ENCODE peak calls at places on chromosomes 3 and 15, in four cellular contexts. One of them, this sample, is unnamed.

GRCh38 chr3:13379191-13379830 is 40.8 kb downstream of the NUP210 start:
- DNase-seq in body of pancreas: no peak
- DNase-seq in tibial nerve: no peak
- DNase-seq in esophagus squamous epithelium: no peak
- DNase-seq in this sample: peak; percentile 16

GRCh38 chr15:88187195-88187594 is 69.3 kb downstream of the NTRK3 start:
- DNase-seq in tibial nerve: no peak
- DNase-seq in esophagus squamous epithelium: no peak
- DNase-seq in body of pancreas: no peak
- DNase-seq in this sample: no peak

GRCh38 chr3:187265461-187265955 is 26.0 kb downstream of the MASP1 start:
- DNase-seq in tibial nerve: no peak
- DNase-seq in body of pancreas: no peak
- DNase-seq in esophagus squamous epithelium: no peak
- DNase-seq in this sample: no peak

GRCh38 chr3:126753191-126754160 is 49.4 kb downstream of the CHCHD6 start:
- DNase-seq in esophagus squamous epithelium: no peak
- DNase-seq in body of pancreas: no peak
- DNase-seq in tibial nerve: no peak
- DNase-seq in this sample: no peak

GRCh38 chr3:20736287-20736686 is 550.3 kb upstream of the SGO1 start:
- DNase-seq in tibial nerve: no peak
- DNase-seq in esophagus squamous epithelium: no peak
- DNase-seq in body of pancreas: no peak
- DNase-seq in this sample: no peak

GRCh38 chr3:122661633-122662032 is 19.0 kb upstream of the PARP14 start:
- DNase-seq in esophagus squamous epithelium: no peak
- DNase-seq in tibial nerve: peak; percentile 19
- DNase-seq in body of pancreas: no peak
- DNase-seq in this sample: peak; percentile 19

GRCh38 chr3:24129549-24129948 is 184.5 kb downstream of the NR1D2 start:
- DNase-seq in body of pancreas: no peak
- DNase-seq in tibial nerve: no peak
- DNase-seq in esophagus squamous epithelium: no peak
- DNase-seq in this sample: no peak

GRCh38 chr15:64134322-64134829 is 17.2 kb upstream of the SNX22 start:
- DNase-seq in tibial nerve: no peak
- DNase-seq in esophagus squamous epithelium: no peak
- DNase-seq in body of pancreas: peak; percentile 70
- DNase-seq in this sample: peak; percentile 89

GRCh38 chr3:35965908-35966307 is 326.6 kb downstream of the ARPP21 start:
- DNase-seq in tibial nerve: peak; percentile 17
- DNase-seq in esophagus squamous epithelium: no peak
- DNase-seq in body of pancreas: no peak
- DNase-seq in this sample: no peak

GRCh38 chr3:45012577-45012976 is 13.5 kb upstream of the CLEC3B start:
- DNase-seq in esophagus squamous epithelium: no peak
- DNase-seq in tibial nerve: no peak
- DNase-seq in body of pancreas: no peak
- DNase-seq in this sample: no peak

GRCh38 chr3:47473391-47473790 is 2.4 kb downstream of the SCAP start:
- DNase-seq in esophagus squamous epithelium: no peak
- DNase-seq in tibial nerve: no peak
- DNase-seq in body of pancreas: no peak
- DNase-seq in this sample: peak; percentile 14

GRCh38 chr3:175386630-175387029 is 527.5 kb downstream of the NAALADL2 start:
- DNase-seq in body of pancreas: no peak
- DNase-seq in tibial nerve: no peak
- DNase-seq in esophagus squamous epithelium: no peak
- DNase-seq in this sample: peak; percentile 42

GRCh38 chr3:169362261-169362660 is 301.3 kb downstream of the MECOM start:
- DNase-seq in body of pancreas: peak; percentile 82
- DNase-seq in esophagus squamous epithelium: no peak
- DNase-seq in tibial nerve: no peak
- DNase-seq in this sample: no peak

GRCh38 chr3:146469206-146470017 is at the start of gene PLSCR2:
- DNase-seq in esophagus squamous epithelium: peak; percentile 11
- DNase-seq in body of pancreas: peak; percentile 89
- DNase-seq in tibial nerve: peak; percentile 43
- DNase-seq in this sample: peak; percentile 87

GRCh38 chr3:133927543-133928066 is 31.9 kb upstream of the RAB6B start:
- DNase-seq in body of pancreas: peak; percentile 57
- DNase-seq in esophagus squamous epithelium: no peak
- DNase-seq in tibial nerve: no peak
- DNase-seq in this sample: peak; percentile 71

GRCh38 chr3:120093119-120093922 is 926 bp downstream of the GSK3B start:
- DNase-seq in body of pancreas: peak; percentile 19
- DNase-seq in esophagus squamous epithelium: no peak
- DNase-seq in tibial nerve: peak; percentile 64
- DNase-seq in this sample: peak; percentile 85

GRCh38 chr3:106610362-106610997 is 741.7 kb upstream of the CBLB start:
- DNase-seq in tibial nerve: no peak
- DNase-seq in esophagus squamous epithelium: no peak
- DNase-seq in body of pancreas: no peak
- DNase-seq in this sample: no peak

GRCh38 chr15:36757189-36757814 is 177.9 kb downstream of the CDIN1 start:
- DNase-seq in body of pancreas: no peak
- DNase-seq in tibial nerve: no peak
- DNase-seq in esophagus squamous epithelium: no peak
- DNase-seq in this sample: no peak

GRCh38 chr15:75810874-75811498 is 32.3 kb upstream of the UBE2Q2 start:
- DNase-seq in tibial nerve: no peak
- DNase-seq in esophagus squamous epithelium: no peak
- DNase-seq in body of pancreas: no peak
- DNase-seq in this sample: no peak

DNA sequence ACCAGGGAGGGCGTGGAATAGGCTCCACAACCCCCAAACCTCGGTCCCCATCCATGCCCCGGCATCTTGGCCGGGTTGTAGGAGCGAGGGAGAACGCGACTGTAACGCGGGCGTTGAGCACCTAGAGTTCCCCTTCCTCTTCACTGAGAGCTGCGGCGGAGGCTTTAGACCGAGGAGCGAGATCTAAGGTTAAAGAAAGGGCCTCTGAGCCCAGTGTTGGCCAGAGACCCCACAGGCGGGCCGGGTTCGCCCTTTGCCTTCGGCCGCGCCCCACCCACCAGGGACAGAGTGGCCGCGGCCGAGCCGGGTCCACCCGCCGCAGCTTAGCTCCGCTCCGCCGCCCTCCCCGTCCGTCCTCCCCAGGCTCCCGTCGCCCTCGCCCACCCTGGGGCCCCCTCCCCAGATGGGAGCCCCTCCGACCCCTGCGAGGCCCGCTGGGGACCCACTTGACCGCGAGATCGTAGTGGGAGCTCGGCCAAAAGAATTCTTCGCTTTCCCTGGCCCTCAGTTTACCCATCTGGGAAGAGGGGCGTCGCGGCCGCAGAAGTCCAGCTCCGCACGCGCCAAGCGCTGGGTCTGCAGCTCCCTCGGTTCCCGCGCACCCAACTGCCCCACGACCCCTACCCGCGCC is 425 bp downstream of the ANPEP start:
- DNase-seq in body of pancreas: no peak
- DNase-seq in tibial nerve: no peak
- DNase-seq in esophagus squamous epithelium: no peak
- DNase-seq in this sample: no peak
- H3K4me3 ChIP-seq in body of pancreas: peak overlapping the region; percentile 55
- H3K4me3 ChIP-seq in tibial nerve: peak overlapping the region; percentile 54
- H3K4me3 ChIP-seq in esophagus squamous epithelium: peak overlapping the region; percentile 50
- H3K4me3 ChIP-seq in this sample: peak overlapping the region; percentile 51

GRCh38 chr15:59259137-59259943 is 52.7 kb downstream of the LDHAL6B start:
- DNase-seq in tibial nerve: no peak
- DNase-seq in body of pancreas: no peak
- DNase-seq in esophagus squamous epithelium: no peak
- DNase-seq in this sample: no peak
- H3K27ac ChIP-seq in tibial nerve: peak overlapping the region; percentile 81
- H3K27ac ChIP-seq in body of pancreas: no peak overlapping the region
- H3K27ac ChIP-seq in esophagus squamous epithelium: no peak overlapping the region
- H3K27ac ChIP-seq in this sample: no peak overlapping the region

GRCh38 chr3:150699068-150699635 is 4.6 kb downstream of the ERICH6 start:
- DNase-seq in tibial nerve: no peak
- DNase-seq in esophagus squamous epithelium: no peak
- DNase-seq in body of pancreas: no peak
- DNase-seq in this sample: no peak

DNA sequence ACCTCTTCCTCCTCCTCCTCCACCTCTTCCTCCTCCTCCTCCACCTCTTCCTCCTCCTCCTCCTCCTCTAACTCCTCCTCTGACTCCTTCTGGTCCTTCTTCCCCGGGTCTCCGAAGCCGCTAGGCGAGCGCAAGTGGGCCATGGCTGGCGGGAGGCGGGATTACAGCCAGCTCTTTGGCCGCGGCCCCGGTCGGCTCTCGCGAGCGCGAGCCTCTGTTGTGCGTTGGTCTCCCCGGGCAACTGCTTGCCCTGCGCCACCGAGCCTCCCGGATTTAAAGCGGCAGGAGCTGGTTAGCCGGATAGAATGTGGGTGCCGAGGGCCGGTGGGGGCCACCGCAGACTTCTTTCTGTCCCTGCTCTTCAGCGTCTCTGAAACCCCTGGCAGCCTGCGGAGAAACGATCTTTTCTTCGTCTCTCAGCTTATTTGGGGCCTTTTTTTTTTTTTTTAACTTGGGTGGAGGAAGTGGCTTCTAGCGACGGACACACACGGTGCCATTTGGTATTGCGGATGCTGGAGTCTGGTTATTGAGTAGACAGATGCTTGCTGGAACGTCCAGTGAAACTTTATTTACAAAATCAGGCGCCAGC is at the start of gene ERICH6:
- DNase-seq in body of pancreas: peak; percentile 93
- DNase-seq in tibial nerve: peak; percentile 86
- DNase-seq in esophagus squamous epithelium: peak; percentile 58
- DNase-seq in this sample: peak; percentile 96
- TF ChIP-seq POLR2A in body of pancreas: peak; percentile 72
- TF ChIP-seq POLR2A in tibial nerve: no peak
- TF ChIP-seq POLR2A in esophagus squamous epithelium: peak; percentile 43
- TF ChIP-seq POLR2A in this sample: no peak

GRCh38 chr15:85839637-85840036 is 44.9 kb upstream of the KLHL25 start:
- DNase-seq in tibial nerve: no peak
- DNase-seq in body of pancreas: no peak
- DNase-seq in esophagus squamous epithelium: no peak
- DNase-seq in this sample: no peak

GRCh38 chr15:85837881-85838280 is 43.2 kb upstream of the KLHL25 start:
- DNase-seq in esophagus squamous epithelium: no peak
- DNase-seq in body of pancreas: peak; percentile 26
- DNase-seq in tibial nerve: no peak
- DNase-seq in this sample: no peak

GRCh38 chr15:85840079-85840801 is 45.5 kb upstream of the KLHL25 start:
- DNase-seq in body of pancreas: peak; percentile 96
- DNase-seq in esophagus squamous epithelium: no peak
- DNase-seq in tibial nerve: peak; percentile 67
- DNase-seq in this sample: peak; percentile 86

GRCh38 chr15:85838655-85839054 is 43.9 kb upstream of the KLHL25 start:
- DNase-seq in tibial nerve: no peak
- DNase-seq in esophagus squamous epithelium: no peak
- DNase-seq in body of pancreas: peak; percentile 68
- DNase-seq in this sample: no peak

DNA sequence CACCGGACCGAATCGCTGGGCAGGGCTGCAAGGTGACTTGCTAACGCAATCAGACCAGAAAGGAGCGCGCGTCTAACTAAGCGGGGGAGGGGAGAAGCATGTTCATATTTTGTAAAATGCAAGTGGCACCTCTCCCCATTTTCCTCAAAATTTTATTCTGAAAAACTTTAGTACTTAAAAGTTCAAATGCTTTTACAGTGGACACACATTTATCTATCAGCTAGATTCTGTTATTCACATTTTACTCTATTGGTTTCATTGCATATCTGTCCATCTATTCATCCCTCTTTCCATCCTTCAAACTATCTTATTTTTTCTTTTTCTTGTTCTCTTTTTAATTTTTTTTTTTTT is 46.1 kb upstream of the KLHL25 start:
- DNase-seq in body of pancreas: no peak
- DNase-seq in tibial nerve: no peak
- DNase-seq in esophagus squamous epithelium: no peak
- DNase-seq in this sample: no peak
- H3K4me3 ChIP-seq in body of pancreas: no peak overlapping the region
- H3K4me3 ChIP-seq in tibial nerve: peak overlapping the region; percentile 32
- H3K4me3 ChIP-seq in esophagus squamous epithelium: peak overlapping the region; percentile 29
- H3K4me3 ChIP-seq in this sample: peak overlapping the region; percentile 26

DNA sequence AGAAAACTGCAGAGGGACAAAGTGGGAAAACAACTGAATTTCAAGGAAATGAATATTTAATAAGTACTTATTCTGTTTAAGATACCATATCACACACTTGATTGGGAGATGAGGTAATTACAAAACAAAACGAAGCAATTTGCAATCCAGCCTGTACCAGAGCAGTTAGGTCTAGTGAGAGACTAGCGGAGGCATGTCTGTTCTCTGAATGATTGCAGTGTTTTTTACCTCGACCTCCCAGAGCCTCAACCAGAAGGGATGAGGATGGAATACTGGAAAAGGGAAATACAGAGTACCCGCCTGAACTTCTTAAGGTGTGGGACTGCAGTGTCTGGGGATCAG is 59.5 kb downstream of the PIK3CB start:
- DNase-seq in body of pancreas: no peak
- DNase-seq in tibial nerve: no peak
- DNase-seq in esophagus squamous epithelium: no peak
- DNase-seq in this sample: no peak
- H3K27ac ChIP-seq in body of pancreas: peak overlapping the region; percentile 74
- H3K27ac ChIP-seq in tibial nerve: peak overlapping the region; percentile 78
- H3K27ac ChIP-seq in esophagus squamous epithelium: peak overlapping the region; percentile 66
- H3K27ac ChIP-seq in this sample: no peak overlapping the region

GRCh38 chr3:73520931-73521461 is 103.7 kb downstream of the PDZRN3 start:
- DNase-seq in tibial nerve: peak; percentile 48
- DNase-seq in esophagus squamous epithelium: no peak
- DNase-seq in body of pancreas: no peak
- DNase-seq in this sample: no peak

GRCh38 chr3:73516656-73517055 is 108.1 kb downstream of the PDZRN3 start:
- DNase-seq in tibial nerve: no peak
- DNase-seq in body of pancreas: peak; percentile 66
- DNase-seq in esophagus squamous epithelium: no peak
- DNase-seq in this sample: peak; percentile 59

GRCh38 chr3:73523661-73524060 is 101.1 kb downstream of the PDZRN3 start:
- DNase-seq in esophagus squamous epithelium: no peak
- DNase-seq in body of pancreas: no peak
- DNase-seq in tibial nerve: no peak
- DNase-seq in this sample: no peak

GRCh38 chr3:73525591-73525990 is 99.2 kb downstream of the PDZRN3 start:
- DNase-seq in body of pancreas: no peak
- DNase-seq in tibial nerve: no peak
- DNase-seq in esophagus squamous epithelium: no peak
- DNase-seq in this sample: no peak

GRCh38 chr3:73521936-73522335 is 102.8 kb downstream of the PDZRN3 start:
- DNase-seq in esophagus squamous epithelium: no peak
- DNase-seq in tibial nerve: no peak
- DNase-seq in body of pancreas: no peak
- DNase-seq in this sample: no peak
- TF ChIP-seq POLR2A in esophagus squamous epithelium: no peak
- TF ChIP-seq POLR2A in tibial nerve: no peak
- TF ChIP-seq POLR2A in body of pancreas: no peak
- TF ChIP-seq POLR2A in this sample: no peak

DNA sequence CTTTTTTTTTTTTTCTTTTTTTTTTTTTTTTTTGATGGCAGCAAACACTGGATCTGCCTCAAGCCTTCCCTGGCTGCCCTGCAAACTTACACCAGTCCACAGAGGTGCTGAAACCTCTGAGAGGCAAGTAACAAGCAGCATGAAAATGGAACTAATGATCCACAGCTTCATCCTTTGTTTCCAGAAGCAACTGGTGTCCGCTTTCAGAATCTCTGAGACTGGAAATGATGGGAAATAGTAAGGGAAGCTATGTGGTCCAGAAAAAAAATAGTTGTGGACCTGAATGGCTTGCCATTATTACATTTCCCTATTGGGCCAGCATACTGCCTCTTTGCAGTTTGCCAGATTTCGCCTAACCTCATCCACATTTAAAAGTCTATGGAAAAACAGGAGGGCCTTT is 134.2 kb downstream of the TMCO5A start:
- DNase-seq in tibial nerve: no peak
- DNase-seq in body of pancreas: no peak
- DNase-seq in esophagus squamous epithelium: no peak
- DNase-seq in this sample: no peak
- H3K4me3 ChIP-seq in tibial nerve: peak overlapping the region; percentile 0
- H3K4me3 ChIP-seq in body of pancreas: no peak overlapping the region
- H3K4me3 ChIP-seq in esophagus squamous epithelium: no peak overlapping the region
- H3K4me3 ChIP-seq in this sample: no peak overlapping the region